ENCODE peak calls at places on chromosome 17, in nine cellular contexts. S is cardiac fibroblast, C is esophagus squamous epithelium, N is fibroblast of lung, Z is heart right ventricle, Y is BJ, F is body of pancreas, Q is right atrium auricular region, M is HepG2. J is an unnamed sample.

GRCh38 chr17:44095388-44095646 is 24.8 kb downstream of the G6PC3 start:
- DNase-seq in S (no peak), C (no peak), N (no peak), Z (no peak), Y (no peak), F (no peak), Q (no peak), M (no peak), J (no peak)

GRCh38 chr17:51085150-51085805 is 35.4 kb downstream of the SPAG9 start:
- DNase-seq in S (peak), C (no peak), N (peak), Z (no peak), Y (no peak), F (no peak), Q (no peak), M (no peak), J (no peak)

GRCh38 chr17:73211745-73212144 is 18.9 kb downstream of the COG1 start:
- DNase-seq in S (no peak), C (no peak), N (no peak), Z (no peak), Y (no peak), F (no peak), Q (no peak), M (no peak), J (no peak)

GRCh38 chr17:51035436-51035835 is 85.2 kb downstream of the SPAG9 start:
- DNase-seq in S (peak), C (no peak), N (peak), Z (no peak), Y (peak), F (no peak), Q (no peak), M (no peak), J (no peak)

GRCh38 chr17:40025991-40026815 is 11.0 kb downstream of the CSF3 start:
- DNase-seq in S (peak), C (no peak), N (peak), Z (no peak), Y (no peak), F (no peak), Q (no peak), M (no peak), J (no peak)

GRCh38 chr17:43003542-43004172 is 2.9 kb upstream of the IFI35 start:
- DNase-seq in S (peak), C (no peak), N (peak), Z (no peak), Y (no peak), F (peak), Q (no peak), M (peak), J (no peak)

GRCh38 chr17:77445030-77445907 is 304.5 kb downstream of the SEC14L1 start:
- DNase-seq in S (no peak), C (no peak), N (peak), Z (no peak), Y (no peak), F (peak), Q (no peak), M (no peak), J (no peak)

GRCh38 chr17:40224707-40225092 is 5.6 kb downstream of the WIPF2 start:
- DNase-seq in S (peak), C (no peak), N (peak), Z (peak), Y (no peak), F (peak), Q (peak), M (no peak), J (no peak)

GRCh38 chr17:41602524-41602923 is 10.0 kb downstream of the KRT16 start:
- DNase-seq in S (no peak), C (no peak), N (no peak), Z (no peak), Y (no peak), F (no peak), Q (no peak), M (no peak), J (no peak)

GRCh38 chr17:78342438-78343098 is 17.3 kb downstream of the SOCS3 start:
- DNase-seq in S (peak), C (no peak), N (peak), Z (peak), Y (peak), F (peak), Q (no peak), M (no peak), J (no peak)

GRCh38 chr17:77826132-77826873 is 132.2 kb upstream of the TNRC6C start:
- DNase-seq in S (no peak), C (no peak), N (no peak), Z (no peak), Y (no peak), F (no peak), Q (no peak), M (no peak), J (no peak)

GRCh38 chr17:39653662-39654331 is 11.4 kb upstream of the TCAP start:
- DNase-seq in S (peak), C (no peak), N (no peak), Z (peak), Y (no peak), F (peak), Q (no peak), M (peak), J (no peak)

GRCh38 chr17:51799240-51799639 is 359.3 kb downstream of the CA10 start:
- DNase-seq in S (no peak), C (no peak), N (no peak), Z (no peak), Y (no peak), F (no peak), Q (no peak), M (no peak), J (no peak)

GRCh38 chr17:43020789-43021738 is 1.1 kb downstream of the VAT1 start:
- DNase-seq in S (peak), C (no peak), N (peak), Z (peak), Y (no peak), F (peak), Q (peak), M (peak), J (no peak)

GRCh38 chr17:16934133-16934795 is 37.7 kb downstream of the TNFRSF13B start:
- DNase-seq in S (no peak), C (no peak), N (no peak), Z (no peak), Y (no peak), F (no peak), Q (no peak), M (no peak), J (no peak)

GRCh38 chr17:34503804-34504203 is 75.6 kb upstream of the TMEM132E start:
- DNase-seq in S (peak), C (no peak), N (no peak), Z (peak), Y (no peak), F (peak), Q (no peak), M (no peak), J (no peak)

GRCh38 chr17:41705271-41705991 is 6.7 kb upstream of the GAST start:
- DNase-seq in S (peak), C (no peak), N (peak), Z (no peak), Y (no peak), F (peak), Q (no peak), M (peak), J (no peak)

GRCh38 chr17:79945591-79946255 is 89.9 kb downstream of the TBC1D16 start:
- DNase-seq in S (no peak), C (no peak), N (peak), Z (no peak), Y (no peak), F (no peak), Q (no peak), M (no peak), J (no peak)

GRCh38 chr17:39174907-39175694 is 9.1 kb upstream of the ARL5C start:
- DNase-seq in S (peak), C (no peak), N (peak), Z (peak), Y (no peak), F (peak), Q (peak), M (peak), J (no peak)

GRCh38 chr17:38705803-38706624 is 941 bp downstream of the MLLT6 start:
- DNase-seq in S (peak), C (no peak), N (no peak), Z (peak), Y (no peak), F (peak), Q (peak), M (peak), J (no peak)

GRCh38 chr17:57999496-58000017 is 7.5 kb downstream of the SRSF1 start:
- DNase-seq in S (peak), C (no peak), N (peak), Z (no peak), Y (no peak), F (no peak), Q (no peak), M (peak), J (peak)

GRCh38 chr17:49730078-49730786 is 22.5 kb upstream of the SLC35B1 start:
- DNase-seq in S (peak), C (no peak), N (peak), Z (peak), Y (peak), F (peak), Q (peak), M (no peak), J (peak)

GRCh38 chr17:1484586-1485310 is 7.7 kb downstream of the MYO1C start:
- DNase-seq in S (peak), C (no peak), N (peak), Z (peak), Y (no peak), F (peak), Q (no peak), M (peak), J (peak)

GRCh38 chr17:63325885-63326284 is 120.2 kb downstream of the CYB561 start:
- DNase-seq in S (no peak), C (no peak), N (no peak), Z (no peak), Y (no peak), F (no peak), Q (no peak), M (no peak), J (no peak)

GRCh38 chr17:77363821-77364361 is 223.1 kb downstream of the SEC14L1 start:
- DNase-seq in S (peak), C (no peak), N (peak), Z (no peak), Y (no peak), F (peak), Q (no peak), M (peak), J (no peak)

GRCh38 chr17:68778726-68779125 is 176.5 kb downstream of the ABCA8 start:
- DNase-seq in S (no peak), C (no peak), N (no peak), Z (no peak), Y (no peak), F (no peak), Q (no peak), M (no peak), J (no peak)

GRCh38 chr17:67016039-67016762 is 28.2 kb upstream of the CACNG1 start:
- DNase-seq in S (no peak), C (no peak), N (no peak), Z (no peak), Y (no peak), F (no peak), Q (no peak), M (peak), J (no peak)
- TF ChIP-seq CTCF in S (no peak), C (no peak), N (no peak), Z (no peak), Y (no peak), F (no peak), Q (no peak), M (peak), J (no peak)

DNA sequence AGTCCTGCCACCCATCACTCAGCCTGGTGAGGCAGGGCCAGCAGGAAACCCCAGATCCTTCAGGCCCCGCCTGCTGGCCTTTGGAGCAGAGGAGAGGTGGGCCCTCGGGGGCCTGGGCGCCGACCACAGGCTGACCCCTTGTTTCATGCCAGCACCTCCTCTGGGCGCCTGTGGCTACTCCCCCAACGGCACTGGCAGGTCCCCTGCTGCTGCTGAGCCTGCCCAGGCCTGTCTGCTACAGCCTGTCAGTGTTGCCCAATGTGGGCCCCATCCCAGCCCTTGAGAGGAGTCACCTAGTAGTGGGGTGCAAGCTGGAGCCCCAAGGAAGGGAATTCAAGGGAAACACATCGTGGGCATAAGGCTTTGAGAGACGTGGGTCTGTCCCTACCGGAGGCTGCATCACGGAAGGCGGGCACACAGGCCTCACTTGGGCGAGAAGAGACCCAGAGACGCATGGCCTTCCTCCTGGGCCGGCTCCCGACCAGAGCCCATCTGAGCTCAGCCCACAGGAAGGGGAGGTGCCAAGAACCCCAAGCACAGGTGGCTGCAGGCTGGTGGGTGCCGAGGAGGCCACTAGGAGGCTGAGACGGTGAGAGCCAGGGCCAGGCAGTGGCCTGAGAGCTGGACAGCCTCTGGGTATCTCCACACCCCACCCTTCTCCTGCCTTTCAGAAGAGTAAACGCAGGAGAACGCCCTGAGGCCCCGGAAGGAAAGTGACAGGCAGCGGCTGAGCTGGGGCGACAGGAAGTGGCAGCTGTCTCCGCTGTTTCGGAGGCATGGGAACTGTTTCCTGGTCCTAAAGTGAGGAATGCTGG is 8.1 kb upstream of the FASN start:
- DNase-seq in S (peak), C (no peak), N (peak), Z (peak), Y (no peak), F (peak), Q (no peak), M (peak), J (peak)
- H3K4me3 ChIP-seq in S (no peak), C (peak), N (no peak), Z (no peak), Y (no peak), F (no peak), Q (peak), M (peak), J (peak)

GRCh38 chr17:82001657-82002056 is 21.0 kb downstream of the CENPX start:
- DNase-seq in S (no peak), C (no peak), N (no peak), Z (no peak), Y (no peak), F (no peak), Q (no peak), M (no peak), J (no peak)

GRCh38 chr17:82004485-82005455 is 17.9 kb downstream of the CENPX start:
- DNase-seq in S (no peak), C (no peak), N (no peak), Z (no peak), Y (no peak), F (no peak), Q (no peak), M (no peak), J (no peak)

GRCh38 chr17:82000803-82001649 is 21.7 kb downstream of the CENPX start:
- DNase-seq in S (no peak), C (no peak), N (no peak), Z (no peak), Y (no peak), F (no peak), Q (no peak), M (no peak), J (no peak)

GRCh38 chr17:82005701-82006348 is 16.9 kb downstream of the CENPX start:
- DNase-seq in S (no peak), C (no peak), N (no peak), Z (no peak), Y (no peak), F (no peak), Q (no peak), M (no peak), J (no peak)

DNA sequence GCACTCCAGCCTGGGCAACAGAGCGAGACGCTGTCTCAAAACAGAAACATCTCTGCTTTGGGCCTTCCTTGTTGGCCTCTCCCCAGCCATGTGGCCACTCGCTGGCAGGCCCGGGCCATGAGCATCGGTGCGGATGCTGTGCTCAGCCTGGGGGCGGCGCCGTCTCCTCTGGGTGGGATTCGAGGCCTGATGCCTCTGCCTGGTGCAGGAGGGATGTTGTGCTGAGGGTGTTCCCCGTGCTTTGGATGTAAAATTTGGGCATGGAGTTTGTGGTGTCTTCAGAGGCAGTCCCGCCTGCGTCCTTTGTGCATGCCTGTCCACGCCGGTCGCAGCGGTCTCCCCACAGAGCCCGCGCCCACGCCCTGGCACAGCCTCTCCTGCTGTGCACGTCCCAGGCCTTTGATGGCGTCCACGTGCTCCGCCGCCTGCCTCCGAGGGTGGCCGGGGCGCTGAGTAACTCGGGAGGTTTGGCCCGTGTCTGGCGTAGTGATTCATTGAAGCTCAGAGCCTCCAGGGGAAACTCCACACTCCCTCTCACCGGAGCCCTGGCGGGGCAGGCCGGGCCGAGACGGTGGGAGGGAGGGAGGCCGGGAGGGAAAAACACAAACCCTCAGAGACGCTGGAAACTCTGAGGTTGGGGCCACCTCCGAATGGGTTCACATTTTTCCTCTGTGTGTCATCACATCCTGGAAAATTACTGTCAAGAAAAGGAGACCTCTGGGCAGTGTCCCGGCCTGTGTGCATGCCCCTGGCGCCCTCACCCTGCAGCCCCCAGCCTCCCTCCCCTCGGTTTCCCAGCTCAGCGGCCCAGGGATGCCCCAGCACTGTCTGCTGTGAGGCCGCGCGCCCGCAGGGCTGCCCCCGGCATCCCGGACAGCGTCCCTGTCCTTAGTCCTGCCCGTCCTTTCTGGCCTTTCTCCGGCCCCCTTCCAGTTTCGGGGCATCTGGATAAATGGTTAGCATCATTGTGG is 19.0 kb downstream of the CENPX start:
- DNase-seq in S (peak), C (no peak), N (peak), Z (peak), Y (peak), F (peak), Q (peak), M (peak), J (no peak)
- TF ChIP-seq CTCF in S (no peak), C (no peak), N (no peak), Z (no peak), Y (peak), F (no peak), Q (no peak), M (peak), J (no peak)

DNA sequence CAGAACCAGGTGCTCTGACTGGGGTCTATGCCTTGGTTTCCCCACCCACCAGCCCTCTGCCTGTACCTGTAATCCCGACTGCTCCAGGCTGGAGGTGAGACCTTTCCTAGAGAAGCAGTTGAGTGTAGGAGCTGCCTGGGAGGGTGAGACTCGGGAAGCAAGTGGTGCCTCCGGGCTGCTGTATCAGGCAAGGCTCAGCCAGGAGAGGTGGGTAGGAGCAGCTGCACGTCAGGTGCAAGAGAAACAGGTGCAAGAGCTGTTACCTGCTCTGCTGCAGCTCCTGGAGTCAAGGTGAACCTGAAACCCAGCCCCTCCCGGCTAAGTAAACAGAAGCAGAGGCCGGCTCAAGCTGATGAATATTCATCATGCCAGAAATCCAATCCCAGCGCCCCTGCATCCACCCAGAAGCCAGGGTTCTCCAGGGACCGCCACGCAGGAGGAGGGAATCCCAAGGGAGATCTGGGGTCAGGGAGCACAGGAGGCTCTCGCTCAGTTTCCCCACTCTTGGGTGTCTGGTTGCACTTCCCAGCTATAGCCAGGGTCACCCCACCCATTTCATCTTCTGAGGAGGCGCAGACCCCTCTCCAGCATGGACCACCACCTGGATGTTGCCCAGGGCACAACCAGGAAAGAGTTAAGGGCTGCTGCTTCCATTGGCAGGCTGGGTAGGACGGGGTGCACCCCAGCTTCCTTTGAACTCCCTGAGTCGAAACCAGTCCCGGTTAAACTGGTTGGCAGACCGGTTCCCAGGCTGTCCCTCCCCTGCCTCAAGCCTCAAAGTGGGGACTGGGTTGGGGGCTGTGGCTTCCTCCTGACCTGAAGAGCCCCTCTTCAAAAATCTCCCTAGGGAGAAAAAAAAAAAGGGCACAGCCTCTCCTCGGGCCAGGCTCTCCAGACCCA is at the start of gene PRR15L:
- DNase-seq in S (no peak), C (no peak), N (no peak), Z (no peak), Y (no peak), F (peak), Q (no peak), M (no peak), J (peak)
- H3K4me3 ChIP-seq in S (no peak), C (peak), N (no peak), Z (no peak), Y (no peak), F (peak), Q (no peak), M (peak), J (peak)

GRCh38 chr17:28325221-28325620 is 6.2 kb downstream of the TMEM97 start:
- DNase-seq in S (no peak), C (no peak), N (no peak), Z (no peak), Y (no peak), F (no peak), Q (no peak), M (no peak), J (no peak)

GRCh38 chr17:28328325-28328724 is 6.9 kb downstream of the IFT20 start:
- DNase-seq in S (peak), C (no peak), N (no peak), Z (no peak), Y (no peak), F (no peak), Q (peak), M (no peak), J (no peak)

GRCh38 chr17:28327031-28327607 is 8.1 kb downstream of the TMEM97 start:
- DNase-seq in S (no peak), C (no peak), N (no peak), Z (no peak), Y (no peak), F (no peak), Q (peak), M (no peak), J (no peak)

GRCh38 chr17:28326114-28326513 is 7.1 kb downstream of the TMEM97 start:
- DNase-seq in S (no peak), C (no peak), N (no peak), Z (no peak), Y (no peak), F (peak), Q (peak), M (no peak), J (peak)

DNA sequence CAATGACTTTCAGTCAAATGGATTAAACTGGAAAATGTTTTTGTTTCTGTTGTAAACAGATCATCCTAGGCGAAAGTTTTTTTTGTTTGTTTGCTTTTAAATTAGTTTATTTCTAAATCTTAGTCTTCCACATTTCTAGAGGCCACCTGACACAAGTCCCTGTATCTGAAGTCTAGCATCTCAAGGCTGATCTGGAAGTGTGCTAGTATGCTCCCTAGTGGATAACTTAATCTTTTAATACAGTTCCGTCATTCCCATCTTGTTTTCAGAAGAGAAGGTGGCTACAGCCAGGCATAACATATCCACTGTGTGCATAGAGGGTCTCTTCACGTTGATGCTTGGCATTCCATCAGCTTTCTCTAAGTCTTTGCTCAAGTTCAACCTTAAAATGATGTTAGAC is 7.6 kb downstream of the IFT20 start:
- DNase-seq in S (peak), C (no peak), N (no peak), Z (no peak), Y (no peak), F (no peak), Q (no peak), M (no peak), J (no peak)
- TF ChIP-seq CTCF in S (no peak), C (no peak), N (peak), Z (no peak), Y (peak), F (no peak), Q (no peak), M (no peak), J (no peak)